ENCODE peak calls at places on chromosomes 5 and 9, in nine cellular contexts. L is GM12864, J is NCI-H510A treated with DMSO at 0.1 percent for 48 hours, C is NCI-H1092 treated with DMSO at 0.1 percent for 48 hours, X is naive B cell, U is GM13976, A is NCI-H1436, Q is IMR-90, M is iris pigment epithelial cell. P is an unnamed sample.
A peak's percentile ranks its signal among the peaks of the same experiment; 100 is the strongest.

GRCh38 chr5:150021491-150022162 is 21.1 kb downstream of the HMGXB3 start:
- DNase-seq in Q (peak; percentile 19), J (no peak), M (peak; percentile 60), C (no peak), X (no peak), U (no peak), L (no peak), A (no peak), P (no peak)

GRCh38 chr9:116155700-116156045 is 2.1 kb downstream of the PAPPA start:
- DNase-seq in L (no peak), M (peak; percentile 59), J (no peak), Q (peak; percentile 75), C (no peak), U (no peak), X (no peak), A (no peak), P (no peak)

GRCh38 chr9:127522727-127523126 is 71.4 kb downstream of the LRSAM1 start:
- DNase-seq in Q (no peak), J (no peak), X (no peak), U (no peak), M (no peak), A (no peak), L (no peak), C (no peak), P (no peak)

GRCh38 chr9:2216591-2216990 is 201.4 kb downstream of the SMARCA2 start:
- DNase-seq in L (no peak), J (no peak), Q (no peak), X (no peak), A (no peak), U (no peak), M (peak; percentile 71), C (no peak), P (no peak)

GRCh38 chr5:170622933-170623332 is 119.1 kb downstream of the KCNIP1 start:
- DNase-seq in X (no peak), A (no peak), U (no peak), M (no peak), Q (no peak), C (no peak), L (no peak), J (no peak), P (no peak)

GRCh38 chr9:121312169-121312568 is 44.2 kb downstream of the GSN start:
- DNase-seq in C (no peak), A (no peak), U (no peak), L (no peak), Q (no peak), M (no peak), J (no peak), X (no peak), P (no peak)

GRCh38 chr5:65811004-65811403 is 89.0 kb downstream of the NLN start:
- DNase-seq in U (no peak), C (no peak), M (peak; percentile 78), A (no peak), J (no peak), X (no peak), L (no peak), Q (peak; percentile 87), P (no peak)

GRCh38 chr9:1032181-1032580 is 18.0 kb upstream of the DMRT2 start:
- DNase-seq in X (no peak), C (no peak), Q (no peak), U (no peak), J (peak; percentile 4), A (no peak), M (no peak), L (no peak), P (no peak)

GRCh38 chr5:1801954-1802295 is 718 bp downstream of the NDUFS6 start:
- DNase-seq in C (peak; percentile 36), Q (no peak), L (no peak), X (no peak), U (no peak), A (no peak), M (no peak), J (no peak), P (no peak)

GRCh38 chr5:67003373-67003905 is 193.2 kb downstream of the CD180 start:
- DNase-seq in L (no peak), M (no peak), C (no peak), Q (no peak), X (no peak), U (no peak), J (no peak), A (no peak), P (no peak)

GRCh38 chr5:89090021-89090420 is 207.0 kb upstream of the MEF2C start:
- DNase-seq in M (no peak), C (no peak), J (no peak), L (no peak), Q (no peak), X (no peak), A (no peak), U (no peak), P (no peak)

GRCh38 chr5:128491291-128491690 is 46.8 kb downstream of the FBN2 start:
- DNase-seq in X (no peak), A (no peak), Q (peak; percentile 23), L (no peak), C (no peak), U (no peak), M (peak; percentile 78), J (no peak), P (no peak)

GRCh38 chr5:134594336-134594735 is 38.3 kb downstream of the SAR1B start:
- DNase-seq in J (no peak), C (no peak), A (no peak), U (no peak), X (no peak), M (no peak), Q (no peak), L (no peak), P (no peak)